ENCODE peak calls at places on chromosomes 7 and 10, in four cellular contexts. H is GM12878, Q is Panc1, M is colonic mucosa. X is an unnamed sample. For H3K27me3, the result is how much of the 10 kb centered on the place peaks cover.

GRCh38 chr10:21943633-21944265 is 59.8 kb downstream of the DNAJC1 start:
- DNase-seq in Q (no peak), M (no peak), H (no peak), X (no peak)

GRCh38 chr7:137302075-137302474 is 41.5 kb downstream of the PTN start:
- DNase-seq in M (no peak), H (no peak), Q (no peak), X (no peak)

GRCh38 chr10:113202011-113202410 is 252.0 kb downstream of the TCF7L2 start:
- DNase-seq in M (no peak), H (no peak), Q (no peak), X (no peak)

GRCh38 chr10:126080303-126080825 is 184.0 kb downstream of the FANK1 start:
- DNase-seq in M (no peak), Q (no peak), H (no peak), X (no peak)

GRCh38 chr10:53598914-53599313 is 826.3 kb upstream of the MBL2 start:
- DNase-seq in M (no peak), Q (no peak), H (no peak), X (no peak)

GRCh38 chr7:27102578-27103442 is at the start of gene HOXA2:
- DNase-seq in M (peak), Q (no peak), H (no peak), X (no peak)

GRCh38 chr7:135634191-135634878 is 28.0 kb upstream of the STMP1 start:
- DNase-seq in M (no peak), H (no peak), Q (no peak), X (no peak)

GRCh38 chr10:130740788-130741785 is 570.4 kb downstream of the TCERG1L start:
- DNase-seq in Q (no peak), M (no peak), H (no peak), X (no peak)

GRCh38 chr10:5999440-6000165 is 22.3 kb upstream of the IL15RA start:
- DNase-seq in H (no peak), Q (no peak), M (peak), X (no peak)

GRCh38 chr10:35563266-35563891 is 41.8 kb upstream of the GJD4 start:
- DNase-seq in M (peak), Q (peak), H (peak), X (no peak)

GRCh38 chr10:70319183-70319582 is 35.4 kb upstream of the NPFFR1 start:
- DNase-seq in M (no peak), H (no peak), Q (no peak), X (no peak)

GRCh38 chr7:138460176-138460648 is at the start of gene TRIM24:
- DNase-seq in Q (no peak), M (peak), H (no peak), X (peak)

GRCh38 chr7:98594348-98594747 is 22.7 kb upstream of the NPTX2 start:
- DNase-seq in H (no peak), M (no peak), Q (no peak), X (no peak)

GRCh38 chr10:14670551-14671240 is 104.0 kb downstream of the FAM107B start:
- DNase-seq in Q (no peak), H (no peak), M (no peak), X (no peak)

GRCh38 chr7:104017001-104017400 is 27.5 kb upstream of the RELN start:
- DNase-seq in M (no peak), Q (no peak), H (no peak), X (no peak)

GRCh38 chr10:131852823-131853609 is 47.8 kb upstream of the PPP2R2D start:
- DNase-seq in Q (no peak), H (no peak), M (no peak), X (no peak)

GRCh38 chr10:58477122-58477521 is 35.5 kb upstream of the BICC1 start:
- DNase-seq in Q (no peak), H (no peak), M (no peak), X (no peak)

GRCh38 chr10:11157292-11158052 is 139.8 kb downstream of the CELF2 start:
- DNase-seq in H (no peak), M (no peak), Q (no peak), X (no peak)

GRCh38 chr10:91349381-91349780 is 60.8 kb upstream of the HECTD2 start:
- DNase-seq in M (no peak), Q (no peak), H (no peak), X (no peak)

GRCh38 chr10:15399060-15399661 is 28.1 kb upstream of the FAM171A1 start:
- DNase-seq in H (no peak), Q (no peak), M (no peak), X (no peak)

GRCh38 chr7:69651101-69651590 is 52.9 kb downstream of the AUTS2 start:
- DNase-seq in M (no peak), Q (no peak), H (peak), X (peak)

GRCh38 chr7:46494026-46494425 is 573.0 kb upstream of the IGFBP3 start:
- DNase-seq in M (no peak), Q (no peak), H (no peak), X (no peak)

GRCh38 chr10:23786594-23786993 is 347.7 kb downstream of the OTUD1 start:
- DNase-seq in M (no peak), Q (no peak), H (no peak), X (no peak)

GRCh38 chr7:142319970-142320369 is 62.1 kb upstream of the PRSS58 start:
- DNase-seq in M (no peak), Q (no peak), H (no peak), X (no peak)

GRCh38 chr10:11882646-11883375 is 59.7 kb downstream of the PROSER2 start:
- DNase-seq in Q (no peak), M (no peak), H (no peak), X (no peak)

GRCh38 chr7:29564455-29565185 is 985 bp downstream of the PRR15 start:
- DNase-seq in H (no peak), M (peak), Q (no peak), X (no peak)

GRCh38 chr7:155521007-155521742 is 25.2 kb downstream of the CNPY1 start:
- DNase-seq in M (no peak), H (no peak), Q (no peak), X (no peak)

GRCh38 chr7:155526225-155526624 is 20.1 kb downstream of the CNPY1 start:
- DNase-seq in M (peak), H (no peak), Q (no peak), X (no peak)

GRCh38 chr7:155523168-155523675 is 23.1 kb downstream of the CNPY1 start:
- DNase-seq in M (no peak), H (no peak), Q (no peak), X (no peak)

GRCh38 chr7:155521743-155522398 is 24.5 kb downstream of the CNPY1 start:
- DNase-seq in H (no peak), M (no peak), Q (no peak), X (no peak)

DNA sequence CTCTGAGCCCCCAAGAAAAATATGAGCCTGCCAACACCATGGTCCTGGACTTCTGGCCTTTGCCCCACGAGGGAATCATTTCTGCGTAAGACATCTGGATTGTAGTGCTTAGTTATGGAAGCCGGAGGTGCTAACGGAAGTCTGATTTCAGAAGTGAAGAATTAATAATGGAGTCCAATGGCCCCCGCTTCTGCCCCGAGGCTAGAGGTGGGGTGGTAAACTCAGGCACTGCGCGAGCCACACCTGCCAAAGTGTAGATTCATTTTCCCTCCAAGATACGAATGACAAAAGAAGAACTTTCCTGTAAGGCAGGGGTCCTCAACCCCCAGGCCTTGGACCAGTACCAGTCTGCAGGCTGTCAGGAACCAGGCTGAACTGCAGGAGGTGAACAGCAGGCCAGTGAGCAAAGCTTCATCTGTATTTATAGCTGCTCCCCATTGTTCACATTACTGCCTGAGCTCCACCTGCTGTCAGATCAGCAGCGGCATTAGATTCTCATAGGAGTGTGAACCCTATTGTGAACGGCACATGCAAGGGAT is 22.3 kb downstream of the CNPY1 start:
- DNase-seq in Q (no peak), H (no peak), M (no peak), X (no peak)
- H3K27me3 ChIP-seq in Q (under half), H (under half), M (under half), X (under half)

GRCh38 chr7:5649658-5650057 is 131.8 kb downstream of the RNF216 start:
- DNase-seq in M (no peak), H (no peak), Q (no peak), X (no peak)
- H3K4me3 ChIP-seq in M (no peak), H (no peak), Q (no peak), X (no peak)

GRCh38 chr10:85791846-85792532 is 574.6 kb downstream of the GRID1 start:
- DNase-seq in M (no peak), H (no peak), Q (no peak), X (no peak)
- TF ChIP-seq CTCF in M (no peak), H (peak), Q (peak), X (peak)

GRCh38 chr10:103564116-103564501 is 70.6 kb downstream of the NEURL1 start:
- DNase-seq in M (no peak), H (no peak), Q (no peak), X (no peak)
- H3K27me3 ChIP-seq in M (under half), H (under half), Q (under half), X (under half)

GRCh38 chr7:44603208-44603607 is 3.2 kb upstream of the OGDH start:
- DNase-seq in H (no peak), M (no peak), Q (no peak), X (no peak)
- H3K4me3 ChIP-seq in H (no peak), M (no peak), Q (no peak), X (no peak)

DNA sequence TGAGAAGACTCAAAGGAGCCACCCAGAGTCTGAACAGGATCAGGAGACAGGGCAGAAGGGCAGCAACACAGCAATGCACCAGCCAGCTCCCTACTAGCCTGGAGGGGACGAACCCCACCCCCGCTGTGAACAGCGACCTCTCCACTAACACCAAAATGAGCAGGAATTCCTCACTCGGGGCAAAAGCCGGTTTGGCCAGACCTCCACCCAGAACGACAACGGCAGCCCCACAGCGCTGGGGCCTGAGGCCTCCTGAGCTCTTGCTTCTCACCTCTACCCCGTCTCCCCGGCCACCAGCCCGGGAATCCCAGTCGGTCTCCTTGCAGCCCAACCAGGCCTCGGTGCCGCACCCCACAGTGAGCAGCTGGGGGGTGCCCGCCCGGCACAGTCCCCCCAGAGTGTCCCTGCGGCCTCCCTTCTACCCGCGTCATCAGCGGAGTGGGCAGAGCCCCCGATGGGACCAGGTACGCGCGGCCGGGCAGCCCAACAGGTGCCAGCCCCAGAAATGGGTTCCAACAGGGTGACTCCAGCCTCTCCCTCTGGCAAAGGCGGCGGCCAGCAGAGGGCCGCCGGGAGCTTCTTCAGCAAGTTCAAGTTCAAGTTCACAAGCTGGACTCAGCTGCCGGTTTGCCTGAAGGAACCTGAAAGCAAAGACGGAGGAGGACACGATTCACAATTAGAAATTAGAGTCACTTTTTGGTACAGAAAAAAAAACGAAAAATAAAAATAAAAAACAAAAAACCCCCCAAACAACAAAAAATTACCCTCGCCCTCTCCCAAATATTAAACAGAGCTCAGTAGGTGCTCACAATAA is 129.0 kb downstream of the MARCHF5 start:
- DNase-seq in Q (no peak), H (no peak), M (peak), X (no peak)
- TF ChIP-seq CTCF in Q (no peak), H (peak), M (peak), X (no peak)

GRCh38 chr7:157003445-157004049 is 6.9 kb downstream of the MNX1 start:
- DNase-seq in H (no peak), Q (no peak), M (peak), X (no peak)
- H3K27me3 ChIP-seq in H (under half), Q (under half), M (under half), X (under half)